ENCODE peak calls at places on chromosomes 11 and 22, in five cellular contexts. O is effector CD4-positive, alpha-beta T cell; B is T-cell; Y is psoas muscle; V is HEK293T. T is an unnamed sample.

GRCh38 chr11:128835741-128836410 is 31.2 kb downstream of the KCNJ1 start:
- DNase-seq in O (no peak), B (no peak), Y (no peak), V (no peak), T (peak)

GRCh38 chr11:117072517-117073218 is 25.6 kb downstream of the SIK3 start:
- DNase-seq in O (no peak), B (no peak), Y (no peak), V (no peak), T (no peak)

GRCh38 chr11:37978647-37979046 is 1380.6 kb upstream of the RAG2 start:
- DNase-seq in O (no peak), B (no peak), Y (no peak), V (no peak), T (no peak)

GRCh38 chr11:17352925-17353227 is 1.3 kb downstream of the NCR3LG1 start:
- DNase-seq in O (peak), B (peak), Y (peak), V (peak), T (peak)

GRCh38 chr22:37623075-37624016 is 14.7 kb downstream of the GGA1 start:
- DNase-seq in O (peak), B (peak), Y (peak), V (peak), T (peak)

GRCh38 chr11:116579857-116580727 is 192.7 kb downstream of the BUD13 start:
- DNase-seq in O (no peak), B (no peak), Y (no peak), V (no peak), T (peak)

GRCh38 chr11:20310137-20310536 is 53.4 kb upstream of the HTATIP2 start:
- DNase-seq in O (no peak), B (no peak), Y (no peak), V (no peak), T (no peak)

GRCh38 chr11:88508558-88508807 is 170.9 kb upstream of the CTSC start:
- DNase-seq in O (no peak), B (no peak), Y (peak), V (no peak), T (no peak)

GRCh38 chr11:60629399-60629798 is 70.0 kb upstream of the MS4A8 start:
- DNase-seq in O (no peak), B (no peak), Y (no peak), V (no peak), T (no peak)

GRCh38 chr11:47328449-47329390 is 23.8 kb downstream of the MYBPC3 start:
- DNase-seq in O (no peak), B (no peak), Y (no peak), V (no peak), T (no peak)

GRCh38 chr11:15034687-15035267 is 38.6 kb upstream of the CALCB start:
- DNase-seq in O (no peak), B (no peak), Y (no peak), V (no peak), T (no peak)

GRCh38 chr11:15308840-15309239 is 194.1 kb downstream of the INSC start:
- DNase-seq in O (no peak), B (no peak), Y (no peak), V (no peak), T (no peak)

GRCh38 chr11:73519266-73519665 is 78.6 kb downstream of the FAM168A start:
- DNase-seq in O (no peak), B (no peak), Y (no peak), V (no peak), T (no peak)

GRCh38 chr22:38411016-38411415 is 44.0 kb downstream of the KCNJ4 start:
- DNase-seq in O (no peak), B (no peak), Y (no peak), V (no peak), T (no peak)

T was measured in GM23338.